ENCODE peak calls at places on chromosomes 5 and 9, in ten cellular contexts. T is GM13977, B is Right ventricle myocardium inferior, I is left ventricle myocardium superior, S is NCI-H1694, V is cardiac muscle cell, K is amygdala, F is foreskin fibroblast, R is fibroblast of villous mesenchyme, J is cardiac fibroblast. Q is an unnamed sample.

GRCh38 chr5:181265092-181265671 is 4.2 kb upstream of the TRIM52 start:
- DNase-seq in B (peak; percentile 11), R (no peak), K (no peak), V (no peak), J (no peak), F (no peak), S (no peak), T (no peak), I (no peak), Q (no peak)

GRCh38 chr5:131796793-131797693 is at the start of gene FNIP1:
- DNase-seq in T (peak; percentile 99), S (peak; percentile 81), F (peak; percentile 99), I (peak; percentile 100), B (peak; percentile 100), K (peak; percentile 99), R (peak; percentile 98), J (peak; percentile 97), V (peak; percentile 99), Q (peak; percentile 96)

GRCh38 chr5:102523541-102524175 is 24.9 kb upstream of the SLCO6A1 start:
- DNase-seq in I (no peak), B (no peak), F (no peak), V (no peak), T (no peak), J (no peak), R (no peak), S (no peak), K (no peak), Q (no peak)

GRCh38 chr9:109086221-109086620 is 33.5 kb downstream of the TMEM245 start:
- DNase-seq in J (peak; percentile 42), S (no peak), F (peak; percentile 37), B (no peak), R (no peak), I (no peak), K (no peak), V (no peak), T (peak; percentile 15), Q (no peak)

GRCh38 chr9:4796988-4797956 is 4.5 kb downstream of the RCL1 start:
- DNase-seq in K (no peak), J (peak; percentile 62), I (no peak), T (no peak), R (peak; percentile 54), V (peak; percentile 63), F (peak; percentile 66), S (peak; percentile 52), B (no peak), Q (no peak)

GRCh38 chr9:84339951-84340350 is 607 bp downstream of the SLC28A3 start:
- DNase-seq in R (no peak), J (no peak), T (no peak), F (no peak), K (no peak), B (no peak), V (peak; percentile 40), I (peak; percentile 57), S (no peak), Q (no peak)

GRCh38 chr9:78054180-78054579 is 22.6 kb upstream of the GNAQ start:
- DNase-seq in J (no peak), V (no peak), R (no peak), S (no peak), T (no peak), I (no peak), B (no peak), K (no peak), F (no peak), Q (no peak)

GRCh38 chr5:134958755-134959154 is 9.0 kb upstream of the CATSPER3 start:
- DNase-seq in J (no peak), T (no peak), F (no peak), S (no peak), B (no peak), K (no peak), V (no peak), I (no peak), R (peak; percentile 15), Q (no peak)

GRCh38 chr9:29555452-29555851 is 1982.2 kb upstream of the C9orf72 start:
- DNase-seq in B (no peak), S (no peak), F (no peak), T (no peak), K (no peak), I (no peak), J (no peak), R (no peak), V (no peak), Q (no peak)

GRCh38 chr5:139650031-139650688 is 2.0 kb downstream of the CXXC5 start:
- DNase-seq in R (no peak), I (peak; percentile 74), T (no peak), J (no peak), S (no peak), V (peak; percentile 76), B (peak; percentile 74), K (peak; percentile 38), F (peak; percentile 67), Q (no peak)

GRCh38 chr9:135588886-135589595 is 27.5 kb downstream of the PAEP start:
- DNase-seq in J (no peak), F (no peak), I (no peak), S (no peak), R (no peak), K (no peak), T (no peak), B (peak; percentile 52), V (no peak), Q (no peak)

GRCh38 chr9:107848598-107848997 is 359.0 kb upstream of the KLF4 start:
- DNase-seq in F (peak; percentile 37), V (no peak), R (peak; percentile 55), J (no peak), T (no peak), K (no peak), S (no peak), I (no peak), B (no peak), Q (no peak)

GRCh38 chr9:108186996-108187395 is 668.8 kb downstream of the ACTL7B start:
- DNase-seq in I (peak; percentile 79), F (peak; percentile 69), R (no peak), V (no peak), J (peak; percentile 23), K (no peak), S (no peak), T (no peak), B (peak; percentile 81), Q (peak; percentile 34)

GRCh38 chr5:57199866-57200265 is 26.0 kb downstream of the GPBP1 start:
- DNase-seq in F (no peak), T (no peak), V (no peak), I (no peak), J (no peak), S (no peak), R (no peak), B (no peak), K (no peak), Q (no peak)

GRCh38 chr5:43362725-43363435 is 49.3 kb downstream of the CCL28 start:
- DNase-seq in R (no peak), K (no peak), I (no peak), J (no peak), S (no peak), B (no peak), F (no peak), T (no peak), V (no peak), Q (no peak)

GRCh38 chr5:141692919-141693848 is 11.2 kb upstream of the ARAP3 start:
- DNase-seq in I (no peak), S (no peak), F (peak; percentile 44), V (no peak), T (no peak), R (no peak), B (no peak), K (peak; percentile 51), J (peak; percentile 58), Q (no peak)

GRCh38 chr5:64637144-64637543 is 53.2 kb upstream of the SHISAL2B start:
- DNase-seq in R (no peak), T (no peak), V (no peak), J (no peak), B (no peak), S (no peak), I (no peak), F (peak; percentile 12), K (no peak), Q (no peak)

GRCh38 chr5:157758706-157759105 is 15.2 kb downstream of the LSM11 start:
- DNase-seq in R (no peak), T (no peak), V (no peak), J (no peak), K (no peak), B (no peak), F (no peak), S (no peak), I (no peak), Q (no peak)

GRCh38 chr5:134543820-134544692 is 18.6 kb downstream of the JADE2 start:
- DNase-seq in T (peak; percentile 68), J (no peak), B (no peak), S (no peak), R (no peak), V (no peak), K (no peak), I (no peak), F (no peak), Q (no peak)

GRCh38 chr5:61052870-61053269 is 107.9 kb downstream of the NDUFAF2 start:
- DNase-seq in K (no peak), I (no peak), V (no peak), J (peak; percentile 93), T (no peak), S (no peak), R (peak; percentile 86), F (peak; percentile 90), B (no peak), Q (no peak)

GRCh38 chr9:137762414-137763061 is 115.0 kb upstream of the CACNA1B start:
- DNase-seq in F (peak; percentile 75), B (no peak), I (peak; percentile 47), S (no peak), K (no peak), R (peak; percentile 59), J (no peak), T (peak; percentile 82), V (no peak), Q (no peak)

GRCh38 chr9:114777841-114778240 is 28.0 kb downstream of the TNFSF15 start:
- DNase-seq in I (no peak), T (no peak), R (no peak), V (no peak), S (no peak), K (no peak), B (no peak), J (peak; percentile 32), F (no peak), Q (no peak)